ENCODE peak calls at places on chromosomes 5 and 9, in nine cellular contexts. G, Z, O, T, K, B, Q, H and V are unnamed samples. For H3K27me3 and H3K4me1, the result is how much of the 10 kb centered on the place peaks cover.

GRCh38 chr5:176810687-176811501 is 535 bp downstream of the UNC5A start:
- DNase-seq in G (no peak), Z (no peak), O (no peak), T (no peak), K (no peak), B (no peak), Q (no peak), H (no peak), V (no peak)

GRCh38 chr9:77957652-77958051 is 74.0 kb downstream of the GNAQ start:
- DNase-seq in G (no peak), Z (no peak), O (no peak), T (no peak), K (no peak), B (no peak), Q (no peak), H (peak), V (no peak)

GRCh38 chr9:135719472-135719871 is 17.5 kb downstream of the KCNT1 start:
- DNase-seq in G (no peak), Z (no peak), O (no peak), T (no peak), K (no peak), B (no peak), Q (no peak), H (no peak), V (no peak)

GRCh38 chr5:53019320-53019719 is 30.2 kb downstream of the ITGA2 start:
- DNase-seq in G (no peak), Z (no peak), O (no peak), T (no peak), K (no peak), B (no peak), Q (peak), H (peak), V (no peak)

GRCh38 chr5:66174338-66174737 is 30.2 kb downstream of the SREK1 start:
- DNase-seq in G (peak), Z (no peak), O (no peak), T (no peak), K (no peak), B (no peak), Q (peak), H (no peak), V (no peak)

GRCh38 chr5:152811985-152812384 is 406.9 kb upstream of the NMUR2 start:
- DNase-seq in G (no peak), Z (peak), O (no peak), T (no peak), K (no peak), B (no peak), Q (no peak), H (peak), V (no peak)

GRCh38 chr5:97670447-97670846 is 487.4 kb upstream of the RIOK2 start:
- DNase-seq in G (no peak), Z (no peak), O (no peak), T (no peak), K (no peak), B (no peak), Q (peak), H (no peak), V (no peak)

GRCh38 chr9:131826966-131827525 is 87.2 kb upstream of the RAPGEF1 start:
- DNase-seq in G (no peak), Z (no peak), O (no peak), T (no peak), K (no peak), B (no peak), Q (peak), H (peak), V (no peak)

GRCh38 chr5:65142007-65142406 is 339.7 kb downstream of the ADAMTS6 start:
- DNase-seq in G (peak), Z (no peak), O (no peak), T (no peak), K (no peak), B (no peak), Q (no peak), H (no peak), V (no peak)

GRCh38 chr5:137075163-137075970 is 423.8 kb downstream of the SPOCK1 start:
- DNase-seq in G (peak), Z (peak), O (no peak), T (peak), K (peak), B (no peak), Q (peak), H (peak), V (no peak)

GRCh38 chr9:124411514-124412227 is 3.6 kb downstream of the PSMB7 start:
- DNase-seq in G (no peak), Z (no peak), O (no peak), T (no peak), K (no peak), B (no peak), Q (peak), H (peak), V (no peak)

GRCh38 chr5:149175346-149176113 is 34.2 kb downstream of the ABLIM3 start:
- DNase-seq in G (no peak), Z (no peak), O (no peak), T (no peak), K (no peak), B (no peak), Q (no peak), H (no peak), V (no peak)

GRCh38 chr9:3936520-3937235 is 363.2 kb downstream of the GLIS3 start:
- DNase-seq in G (no peak), Z (no peak), O (peak), T (peak), K (peak), B (no peak), Q (no peak), H (no peak), V (no peak)

GRCh38 chr5:156354571-156354970 is 27.6 kb downstream of the SGCD start:
- DNase-seq in G (no peak), Z (no peak), O (no peak), T (no peak), K (no peak), B (no peak), Q (no peak), H (no peak), V (no peak)

GRCh38 chr5:74647096-74647495 is 6.6 kb upstream of the ENC1 start:
- DNase-seq in G (no peak), Z (no peak), O (no peak), T (no peak), K (no peak), B (no peak), Q (no peak), H (peak), V (no peak)

GRCh38 chr9:123375725-123376132 is 19.7 kb downstream of the CRB2 start:
- DNase-seq in G (peak), Z (no peak), O (no peak), T (no peak), K (no peak), B (no peak), Q (peak), H (no peak), V (no peak)

GRCh38 chr5:133124891-133125290 is 73.1 kb downstream of the HSPA4 start:
- DNase-seq in G (no peak), Z (no peak), O (no peak), T (no peak), K (no peak), B (no peak), Q (no peak), H (no peak), V (no peak)

GRCh38 chr9:98334796-98335195 is 79.3 kb upstream of the TBC1D2 start:
- DNase-seq in G (no peak), Z (no peak), O (no peak), T (no peak), K (no peak), B (no peak), Q (no peak), H (no peak), V (no peak)

GRCh38 chr9:127004946-127005769 is 90.6 kb downstream of the RALGPS1 start:
- DNase-seq in G (no peak), Z (no peak), O (no peak), T (no peak), K (no peak), B (peak), Q (peak), H (peak), V (no peak)

GRCh38 chr5:140381351-140381750 is 20.3 kb upstream of the ANKHD1 start:
- DNase-seq in G (no peak), Z (no peak), O (no peak), T (no peak), K (no peak), B (no peak), Q (no peak), H (no peak), V (no peak)

GRCh38 chr5:171745602-171746001 is 40.0 kb upstream of the SMIM23 start:
- DNase-seq in G (no peak), Z (no peak), O (no peak), T (no peak), K (no peak), B (no peak), Q (no peak), H (no peak), V (no peak)

GRCh38 chr5:143707797-143708196 is 104.2 kb upstream of the HMHB1 start:
- DNase-seq in G (no peak), Z (no peak), O (no peak), T (no peak), K (no peak), B (no peak), Q (no peak), H (no peak), V (no peak)

GRCh38 chr9:38227061-38227540 is 158.1 kb upstream of the SHB start:
- DNase-seq in G (peak), Z (peak), O (peak), T (peak), K (no peak), B (peak), Q (peak), H (peak), V (no peak)

GRCh38 chr5:78294250-78295034 is at the start of gene AP3B1:
- DNase-seq in G (peak), Z (peak), O (peak), T (peak), K (peak), B (peak), Q (peak), H (peak), V (peak)

GRCh38 chr9:33649463-33649862 is 125.4 kb downstream of the ANKRD18B start:
- DNase-seq in G (no peak), Z (no peak), O (no peak), T (no peak), K (no peak), B (no peak), Q (no peak), H (no peak), V (no peak)

GRCh38 chr5:9927106-9927505 is 297.0 kb upstream of the TAS2R1 start:
- DNase-seq in G (no peak), Z (no peak), O (no peak), T (no peak), K (no peak), B (no peak), Q (peak), H (peak), V (no peak)

GRCh38 chr9:81083062-81083461 is 606.3 kb downstream of the TLE1 start:
- DNase-seq in G (peak), Z (peak), O (no peak), T (no peak), K (no peak), B (no peak), Q (peak), H (peak), V (no peak)

GRCh38 chr5:57416246-57416996 is 66.2 kb downstream of the ACTBL2 start:
- DNase-seq in G (peak), Z (no peak), O (no peak), T (no peak), K (no peak), B (no peak), Q (no peak), H (no peak), V (no peak)

GRCh38 chr9:114108016-114108833 is 9.1 kb upstream of the KIF12 start:
- DNase-seq in G (peak), Z (peak), O (peak), T (peak), K (peak), B (peak), Q (peak), H (peak), V (no peak)

GRCh38 chr5:44885903-44886302 is 77.2 kb downstream of the MRPS30 start:
- DNase-seq in G (no peak), Z (no peak), O (no peak), T (no peak), K (no peak), B (no peak), Q (peak), H (peak), V (no peak)

GRCh38 chr5:127776477-127776876 is 73.3 kb downstream of the CCDC192 start:
- DNase-seq in G (no peak), Z (no peak), O (no peak), T (no peak), K (no peak), B (no peak), Q (no peak), H (no peak), V (no peak)

GRCh38 chr5:135487839-135488514 is 35.8 kb upstream of the TIFAB start:
- DNase-seq in G (no peak), Z (no peak), O (no peak), T (no peak), K (no peak), B (no peak), Q (no peak), H (no peak), V (no peak)
- H3K27me3 ChIP-seq in G (half or more), Z (half or more), O (under half), T (half or more), K (half or more), B (under half), Q (under half), H (under half), V (under half)

DNA sequence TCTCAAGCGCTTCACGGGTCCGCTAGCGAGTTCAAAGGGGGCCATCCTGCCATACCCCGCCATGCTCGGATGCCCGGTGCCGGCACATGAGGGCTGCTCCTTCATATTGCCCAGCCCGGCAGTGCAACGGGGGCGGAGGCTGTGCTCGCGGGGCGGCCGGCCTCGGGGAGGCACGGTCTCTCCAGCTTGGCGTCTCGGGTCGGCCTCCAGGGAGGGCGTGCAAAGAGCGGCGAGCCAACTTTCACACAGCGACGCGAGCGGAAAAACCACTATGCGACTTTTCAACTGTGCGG is 456.1 kb downstream of the RAB3C start:
- DNase-seq in G (no peak), Z (peak), O (no peak), T (no peak), K (no peak), B (no peak), Q (no peak), H (no peak), V (no peak)
- H3K4me1 ChIP-seq in G (under half), Z (under half), O (under half), T (under half), K (under half), B (under half), Q (half or more), H (under half), V (under half)

DNA sequence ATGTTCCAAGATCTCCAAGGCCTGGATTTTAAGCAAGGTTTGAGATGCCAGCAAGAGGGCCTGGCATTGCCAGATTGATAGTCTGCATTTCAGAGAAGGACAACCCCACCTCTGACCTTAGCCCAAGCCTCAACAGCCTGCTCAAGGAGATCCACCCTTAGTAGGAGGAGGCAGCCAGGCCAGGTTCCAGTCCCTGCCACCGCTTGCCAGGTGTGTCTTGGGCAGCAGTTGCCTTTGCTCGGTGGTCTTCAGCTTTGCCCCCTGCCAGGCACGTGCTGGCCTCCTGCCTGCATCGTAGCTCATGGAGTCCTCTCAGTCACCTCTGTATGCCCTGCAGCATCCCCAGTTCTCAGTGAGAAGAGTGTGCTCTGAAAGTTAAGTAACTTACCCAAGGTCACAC is 134.2 kb downstream of the KCNIP1 start:
- DNase-seq in G (no peak), Z (no peak), O (no peak), T (peak), K (no peak), B (no peak), Q (no peak), H (no peak), V (no peak)
- H3K27me3 ChIP-seq in G (under half), Z (under half), O (under half), T (under half), K (under half), B (under half), Q (under half), H (under half), V (under half)

GRCh38 chr5:93076096-93076495 is 504.9 kb downstream of the NR2F1-AS1 start:
- DNase-seq in G (no peak), Z (no peak), O (no peak), T (no peak), K (no peak), B (no peak), Q (no peak), H (no peak), V (no peak)
- H3K4me1 ChIP-seq in G (under half), Z (under half), O (under half), T (under half), K (under half), B (under half), Q (half or more), H (under half), V (under half)

GRCh38 chr5:131628990-131629389 is 6.0 kb downstream of the RAPGEF6 start:
- DNase-seq in G (peak), Z (no peak), O (no peak), T (no peak), K (no peak), B (no peak), Q (peak), H (peak), V (no peak)

GRCh38 chr5:131630963-131631350 is 4.1 kb downstream of the RAPGEF6 start:
- DNase-seq in G (no peak), Z (no peak), O (no peak), T (no peak), K (no peak), B (no peak), Q (peak), H (no peak), V (no peak)

GRCh38 chr5:131633830-131634229 is 1.2 kb downstream of the RAPGEF6 start:
- DNase-seq in G (no peak), Z (no peak), O (no peak), T (no peak), K (no peak), B (no peak), Q (no peak), H (no peak), V (no peak)

GRCh38 chr5:131627466-131627865 is 7.6 kb downstream of the RAPGEF6 start:
- DNase-seq in G (no peak), Z (no peak), O (no peak), T (no peak), K (no peak), B (no peak), Q (no peak), H (no peak), V (no peak)

DNA sequence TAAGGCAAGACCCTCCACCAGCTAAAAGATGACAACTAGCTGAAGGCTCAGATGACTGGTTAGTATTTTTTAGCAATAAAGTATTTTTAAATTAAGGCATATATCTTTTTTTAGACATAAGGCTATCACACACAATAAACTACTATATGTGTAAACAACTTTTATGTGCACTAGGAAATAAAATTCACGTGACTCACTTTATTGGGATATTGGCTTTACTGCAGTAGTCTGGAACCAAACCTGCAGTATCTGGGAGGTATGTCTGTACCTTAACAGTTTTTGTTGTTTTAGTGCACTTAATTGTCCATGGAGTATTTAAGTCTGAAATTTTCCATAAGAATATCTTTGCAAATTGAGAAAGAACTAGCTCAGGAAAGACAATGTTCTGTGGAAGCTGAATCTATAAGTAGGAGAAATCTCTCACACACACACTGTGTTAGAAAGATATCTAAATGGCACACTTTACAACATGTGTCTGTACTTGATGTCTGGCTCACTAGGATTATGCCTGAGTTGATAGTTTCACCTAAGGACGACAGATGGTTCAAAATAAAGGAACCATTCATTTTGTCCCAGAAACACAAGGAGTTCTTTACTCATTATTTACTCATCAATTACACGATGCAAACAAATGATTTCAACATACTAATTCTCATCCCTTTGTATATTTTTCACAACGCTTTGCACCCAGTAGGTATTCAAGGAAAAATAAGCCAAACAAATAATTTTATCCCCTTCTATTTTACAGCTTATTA is 4.6 kb downstream of the RAPGEF6 start:
- DNase-seq in G (no peak), Z (no peak), O (no peak), T (no peak), K (no peak), B (no peak), Q (peak), H (peak), V (no peak)
- H3K27me3 ChIP-seq in G (under half), Z (under half), O (under half), T (under half), K (under half), B (under half), Q (under half), H (under half), V (under half)

GRCh38 chr5:141844414-141845097 is 33.7 kb downstream of the PCDH1 start:
- DNase-seq in G (no peak), Z (no peak), O (no peak), T (no peak), K (no peak), B (no peak), Q (no peak), H (no peak), V (no peak)

GRCh38 chr5:141846031-141846430 is 32.2 kb downstream of the PCDH1 start:
- DNase-seq in G (peak), Z (peak), O (no peak), T (no peak), K (peak), B (no peak), Q (no peak), H (no peak), V (no peak)

GRCh38 chr5:141843156-141843927 is 34.9 kb downstream of the PCDH1 start:
- DNase-seq in G (no peak), Z (peak), O (no peak), T (no peak), K (peak), B (no peak), Q (no peak), H (no peak), V (no peak)

GRCh38 chr5:141848771-141849370 is 29.3 kb downstream of the PCDH1 start:
- DNase-seq in G (no peak), Z (peak), O (peak), T (peak), K (peak), B (no peak), Q (peak), H (peak), V (no peak)

DNA sequence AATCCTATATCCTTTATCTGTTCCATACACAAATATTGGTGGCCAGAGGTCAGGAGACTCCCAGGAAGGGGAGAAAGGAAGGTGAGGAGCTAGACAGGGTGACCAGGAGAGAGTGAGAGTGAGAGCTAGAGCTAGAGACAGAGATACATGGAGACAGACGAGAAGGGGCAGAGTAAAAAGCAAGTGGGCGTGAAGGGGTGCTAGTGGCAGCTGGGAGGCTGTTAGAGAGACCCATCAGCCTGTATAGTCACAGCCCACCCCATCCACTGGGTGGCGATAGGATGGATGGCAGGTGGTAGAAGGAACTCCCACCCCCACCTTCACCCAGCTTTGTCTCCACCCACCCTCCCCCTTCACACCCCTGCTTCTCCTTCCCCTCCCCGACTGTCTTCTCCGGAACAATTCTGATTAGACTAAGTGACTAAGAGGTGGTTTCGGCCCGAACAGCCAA is 32.8 kb downstream of the PCDH1 start:
- DNase-seq in G (peak), Z (peak), O (no peak), T (no peak), K (no peak), B (no peak), Q (no peak), H (no peak), V (no peak)
- H3K4me1 ChIP-seq in G (under half), Z (under half), O (under half), T (half or more), K (half or more), B (under half), Q (under half), H (under half), V (under half)

GRCh38 chr5:114367029-114367428 is 5.2 kb downstream of the KCNN2 start:
- DNase-seq in G (no peak), Z (no peak), O (no peak), T (no peak), K (no peak), B (no peak), Q (peak), H (peak), V (no peak)
- H3K27me3 ChIP-seq in G (half or more), Z (under half), O (under half), T (under half), K (under half), B (under half), Q (under half), H (under half), V (under half)

GRCh38 chr5:116524051-116524450 is 50.6 kb downstream of the SEMA6A start:
- DNase-seq in G (no peak), Z (no peak), O (no peak), T (no peak), K (no peak), B (no peak), Q (no peak), H (no peak), V (no peak)
- H3K4me1 ChIP-seq in G (under half), Z (under half), O (under half), T (under half), K (under half), B (under half), Q (under half), H (under half), V (under half)